ENCODE peak calls at places on chromosomes 3 and 15, in ten cellular contexts. One of them, this sample, is unnamed.

GRCh38 chr15:31487811-31488436 is 161.3 kb downstream of the KLF13 start:
- DNase-seq in CD4-positive, alpha-beta memory T cell: no peak
- DNase-seq in WERI-Rb-1: no peak
- DNase-seq in psoas muscle: no peak
- DNase-seq in CD4-positive, CD25-positive, alpha-beta regulatory T cell: no peak
- DNase-seq in cardiac muscle cell: peak; percentile 15
- DNase-seq in brain microvascular endothelial cell: peak; percentile 40
- DNase-seq in heart left ventricle: no peak
- DNase-seq in left lung: no peak
- DNase-seq in colonic mucosa: peak; percentile 16
- DNase-seq in this sample: no peak

GRCh38 chr3:62211675-62212429 is 161.5 kb downstream of the FEZF2 start:
- DNase-seq in CD4-positive, alpha-beta memory T cell: no peak
- DNase-seq in WERI-Rb-1: no peak
- DNase-seq in psoas muscle: no peak
- DNase-seq in CD4-positive, CD25-positive, alpha-beta regulatory T cell: no peak
- DNase-seq in cardiac muscle cell: no peak
- DNase-seq in brain microvascular endothelial cell: no peak
- DNase-seq in heart left ventricle: no peak
- DNase-seq in left lung: no peak
- DNase-seq in colonic mucosa: peak; percentile 31
- DNase-seq in this sample: no peak

GRCh38 chr3:182981038-182981380 is 671 bp upstream of the DCUN1D1 start:
- DNase-seq in CD4-positive, alpha-beta memory T cell: no peak
- DNase-seq in WERI-Rb-1: no peak
- DNase-seq in psoas muscle: no peak
- DNase-seq in CD4-positive, CD25-positive, alpha-beta regulatory T cell: no peak
- DNase-seq in cardiac muscle cell: no peak
- DNase-seq in brain microvascular endothelial cell: no peak
- DNase-seq in heart left ventricle: no peak
- DNase-seq in left lung: no peak
- DNase-seq in colonic mucosa: no peak
- DNase-seq in this sample: no peak

GRCh38 chr3:126537730-126538281 is 13.9 kb downstream of the CHST13 start:
- DNase-seq in CD4-positive, alpha-beta memory T cell: no peak
- DNase-seq in WERI-Rb-1: peak; percentile 40
- DNase-seq in psoas muscle: no peak
- DNase-seq in CD4-positive, CD25-positive, alpha-beta regulatory T cell: no peak
- DNase-seq in cardiac muscle cell: no peak
- DNase-seq in brain microvascular endothelial cell: no peak
- DNase-seq in heart left ventricle: peak; percentile 9
- DNase-seq in left lung: peak; percentile 28
- DNase-seq in colonic mucosa: no peak
- DNase-seq in this sample: no peak

GRCh38 chr3:14827776-14828175 is 9.0 kb downstream of the FGD5 start:
- DNase-seq in CD4-positive, alpha-beta memory T cell: no peak
- DNase-seq in WERI-Rb-1: no peak
- DNase-seq in psoas muscle: no peak
- DNase-seq in CD4-positive, CD25-positive, alpha-beta regulatory T cell: no peak
- DNase-seq in cardiac muscle cell: no peak
- DNase-seq in brain microvascular endothelial cell: no peak
- DNase-seq in heart left ventricle: no peak
- DNase-seq in left lung: no peak
- DNase-seq in colonic mucosa: no peak
- DNase-seq in this sample: no peak

GRCh38 chr3:160921020-160921635 is 165.1 kb downstream of the PPM1L start:
- DNase-seq in CD4-positive, alpha-beta memory T cell: no peak
- DNase-seq in WERI-Rb-1: peak; percentile 25
- DNase-seq in psoas muscle: peak; percentile 14
- DNase-seq in CD4-positive, CD25-positive, alpha-beta regulatory T cell: no peak
- DNase-seq in cardiac muscle cell: peak; percentile 64
- DNase-seq in brain microvascular endothelial cell: peak; percentile 53
- DNase-seq in heart left ventricle: peak; percentile 26
- DNase-seq in left lung: no peak
- DNase-seq in colonic mucosa: no peak
- DNase-seq in this sample: peak; percentile 5

GRCh38 chr3:157170861-157171260 is 10.9 kb upstream of the CCNL1 start:
- DNase-seq in CD4-positive, alpha-beta memory T cell: no peak
- DNase-seq in WERI-Rb-1: no peak
- DNase-seq in psoas muscle: no peak
- DNase-seq in CD4-positive, CD25-positive, alpha-beta regulatory T cell: no peak
- DNase-seq in cardiac muscle cell: no peak
- DNase-seq in brain microvascular endothelial cell: no peak
- DNase-seq in heart left ventricle: no peak
- DNase-seq in left lung: no peak
- DNase-seq in colonic mucosa: no peak
- DNase-seq in this sample: no peak

GRCh38 chr3:186281172-186281571 is 80.9 kb downstream of the DGKG start:
- DNase-seq in CD4-positive, alpha-beta memory T cell: no peak
- DNase-seq in WERI-Rb-1: no peak
- DNase-seq in psoas muscle: no peak
- DNase-seq in CD4-positive, CD25-positive, alpha-beta regulatory T cell: no peak
- DNase-seq in cardiac muscle cell: peak; percentile 62
- DNase-seq in brain microvascular endothelial cell: peak; percentile 94
- DNase-seq in heart left ventricle: no peak
- DNase-seq in left lung: no peak
- DNase-seq in colonic mucosa: no peak
- DNase-seq in this sample: no peak

GRCh38 chr3:29297998-29298397 is 17.1 kb downstream of the RBMS3 start:
- DNase-seq in CD4-positive, alpha-beta memory T cell: no peak
- DNase-seq in WERI-Rb-1: no peak
- DNase-seq in psoas muscle: no peak
- DNase-seq in CD4-positive, CD25-positive, alpha-beta regulatory T cell: no peak
- DNase-seq in cardiac muscle cell: no peak
- DNase-seq in brain microvascular endothelial cell: no peak
- DNase-seq in heart left ventricle: no peak
- DNase-seq in left lung: no peak
- DNase-seq in colonic mucosa: no peak
- DNase-seq in this sample: no peak

GRCh38 chr15:29685156-29686078 is 136.9 kb downstream of the TJP1 start:
- DNase-seq in CD4-positive, alpha-beta memory T cell: no peak
- DNase-seq in WERI-Rb-1: no peak
- DNase-seq in psoas muscle: no peak
- DNase-seq in CD4-positive, CD25-positive, alpha-beta regulatory T cell: no peak
- DNase-seq in cardiac muscle cell: peak; percentile 34
- DNase-seq in brain microvascular endothelial cell: peak; percentile 33
- DNase-seq in heart left ventricle: no peak
- DNase-seq in left lung: no peak
- DNase-seq in colonic mucosa: no peak
- DNase-seq in this sample: no peak

DNA sequence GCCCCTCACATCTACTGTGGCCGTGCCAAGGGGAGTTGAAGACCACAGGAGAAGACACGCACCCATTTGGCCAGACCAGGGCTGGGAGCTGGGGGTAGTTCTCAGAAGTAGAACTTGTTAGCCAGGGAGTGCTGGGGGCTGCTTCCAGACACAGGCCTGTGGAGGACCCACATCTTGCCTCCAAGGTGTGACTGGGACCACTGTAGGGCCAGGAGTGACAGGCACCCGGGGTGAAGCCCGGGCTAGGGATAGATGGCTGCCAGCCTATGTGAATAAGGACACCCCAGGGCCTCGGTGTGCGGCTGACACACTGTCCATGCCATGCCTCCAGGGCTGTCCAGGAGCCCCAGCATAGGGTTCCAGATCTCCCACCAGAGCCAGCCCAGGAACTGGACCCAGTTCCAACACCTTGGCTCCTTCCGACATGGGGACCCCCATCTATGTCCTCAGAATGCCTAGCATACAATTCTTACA is 1.8 kb downstream of the ANPEP start:
- DNase-seq in CD4-positive, alpha-beta memory T cell: no peak
- DNase-seq in WERI-Rb-1: no peak
- DNase-seq in psoas muscle: no peak
- DNase-seq in CD4-positive, CD25-positive, alpha-beta regulatory T cell: no peak
- DNase-seq in cardiac muscle cell: no peak
- DNase-seq in brain microvascular endothelial cell: no peak
- DNase-seq in heart left ventricle: no peak
- DNase-seq in left lung: no peak
- DNase-seq in colonic mucosa: no peak
- DNase-seq in this sample: no peak
- H3K4me3 ChIP-seq in CD4-positive, alpha-beta memory T cell: no peak overlapping the region
- H3K4me3 ChIP-seq in WERI-Rb-1: no peak overlapping the region
- H3K4me3 ChIP-seq in psoas muscle: no peak overlapping the region
- H3K4me3 ChIP-seq in CD4-positive, CD25-positive, alpha-beta regulatory T cell: no peak overlapping the region
- H3K4me3 ChIP-seq in cardiac muscle cell: no peak overlapping the region
- H3K4me3 ChIP-seq in brain microvascular endothelial cell: peak overlapping the region; percentile 74
- H3K4me3 ChIP-seq in heart left ventricle: no peak overlapping the region
- H3K4me3 ChIP-seq in left lung: no peak overlapping the region
- H3K4me3 ChIP-seq in colonic mucosa: no peak overlapping the region
- H3K4me3 ChIP-seq in this sample: no peak overlapping the region

DNA sequence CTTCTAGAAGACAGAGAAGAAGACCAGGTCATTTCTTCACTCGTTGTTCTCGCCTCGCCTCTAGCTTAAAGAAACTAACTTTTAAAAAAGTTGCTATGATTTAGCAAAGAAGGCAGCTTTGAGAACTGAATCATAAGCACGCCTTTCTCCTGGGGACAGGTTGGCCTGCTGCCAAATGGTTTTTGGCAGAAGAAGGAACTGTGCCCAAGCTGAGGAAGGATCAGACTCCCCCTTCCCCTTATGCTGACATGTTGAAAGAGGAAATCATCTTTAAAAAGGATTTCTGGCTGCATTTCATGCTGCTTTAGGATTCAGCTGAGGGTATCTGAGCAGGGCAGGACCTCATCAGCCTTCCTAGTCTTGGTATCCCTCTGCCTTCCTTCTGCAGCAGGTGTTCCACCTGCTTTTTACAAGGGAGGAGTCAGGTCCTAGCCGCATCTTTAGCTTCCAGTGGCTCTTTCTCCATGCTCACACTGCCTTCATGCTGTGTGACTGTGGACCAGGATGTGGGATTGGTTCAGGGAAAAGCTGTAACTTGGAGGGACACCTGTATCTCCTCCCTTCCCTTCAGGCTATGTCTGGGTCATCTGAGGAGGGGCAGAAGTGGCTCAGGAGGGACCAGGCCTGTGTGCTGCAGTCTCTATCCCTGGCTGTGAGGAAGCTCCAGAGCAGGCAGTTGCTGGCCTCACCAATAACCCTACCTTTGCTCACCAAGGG is 34.1 kb upstream of the HACD2 start:
- DNase-seq in CD4-positive, alpha-beta memory T cell: no peak
- DNase-seq in WERI-Rb-1: no peak
- DNase-seq in psoas muscle: peak; percentile 56
- DNase-seq in CD4-positive, CD25-positive, alpha-beta regulatory T cell: no peak
- DNase-seq in cardiac muscle cell: peak; percentile 91
- DNase-seq in brain microvascular endothelial cell: no peak
- DNase-seq in heart left ventricle: peak; percentile 73
- DNase-seq in left lung: peak; percentile 81
- DNase-seq in colonic mucosa: peak; percentile 53
- DNase-seq in this sample: no peak
- H3K4me3 ChIP-seq in CD4-positive, alpha-beta memory T cell: no peak overlapping the region
- H3K4me3 ChIP-seq in WERI-Rb-1: no peak overlapping the region
- H3K4me3 ChIP-seq in psoas muscle: no peak overlapping the region
- H3K4me3 ChIP-seq in CD4-positive, CD25-positive, alpha-beta regulatory T cell: no peak overlapping the region
- H3K4me3 ChIP-seq in cardiac muscle cell: no peak overlapping the region
- H3K4me3 ChIP-seq in brain microvascular endothelial cell: no peak overlapping the region
- H3K4me3 ChIP-seq in heart left ventricle: no peak overlapping the region
- H3K4me3 ChIP-seq in left lung: no peak overlapping the region
- H3K4me3 ChIP-seq in colonic mucosa: peak overlapping the region; percentile 6
- H3K4me3 ChIP-seq in this sample: no peak overlapping the region

GRCh38 chr3:105013657-105014056 is 353.1 kb upstream of the ALCAM start:
- DNase-seq in CD4-positive, alpha-beta memory T cell: no peak
- DNase-seq in WERI-Rb-1: no peak
- DNase-seq in psoas muscle: no peak
- DNase-seq in CD4-positive, CD25-positive, alpha-beta regulatory T cell: no peak
- DNase-seq in cardiac muscle cell: no peak
- DNase-seq in brain microvascular endothelial cell: no peak
- DNase-seq in heart left ventricle: no peak
- DNase-seq in left lung: no peak
- DNase-seq in colonic mucosa: no peak
- DNase-seq in this sample: no peak
- H3K4me3 ChIP-seq in CD4-positive, alpha-beta memory T cell: no peak overlapping the region
- H3K4me3 ChIP-seq in WERI-Rb-1: no peak overlapping the region
- H3K4me3 ChIP-seq in psoas muscle: no peak overlapping the region
- H3K4me3 ChIP-seq in CD4-positive, CD25-positive, alpha-beta regulatory T cell: no peak overlapping the region
- H3K4me3 ChIP-seq in cardiac muscle cell: no peak overlapping the region
- H3K4me3 ChIP-seq in brain microvascular endothelial cell: no peak overlapping the region
- H3K4me3 ChIP-seq in heart left ventricle: no peak overlapping the region
- H3K4me3 ChIP-seq in left lung: no peak overlapping the region
- H3K4me3 ChIP-seq in colonic mucosa: no peak overlapping the region
- H3K4me3 ChIP-seq in this sample: no peak overlapping the region

GRCh38 chr3:100613721-100614390 is 4.5 kb downstream of the ADGRG7 start:
- DNase-seq in CD4-positive, alpha-beta memory T cell: no peak
- DNase-seq in WERI-Rb-1: no peak
- DNase-seq in psoas muscle: no peak
- DNase-seq in CD4-positive, CD25-positive, alpha-beta regulatory T cell: no peak
- DNase-seq in cardiac muscle cell: no peak
- DNase-seq in brain microvascular endothelial cell: no peak
- DNase-seq in heart left ventricle: no peak
- DNase-seq in left lung: no peak
- DNase-seq in colonic mucosa: no peak
- DNase-seq in this sample: no peak
- H3K4me3 ChIP-seq in CD4-positive, alpha-beta memory T cell: no peak overlapping the region
- H3K4me3 ChIP-seq in WERI-Rb-1: no peak overlapping the region
- H3K4me3 ChIP-seq in psoas muscle: no peak overlapping the region
- H3K4me3 ChIP-seq in CD4-positive, CD25-positive, alpha-beta regulatory T cell: no peak overlapping the region
- H3K4me3 ChIP-seq in cardiac muscle cell: no peak overlapping the region
- H3K4me3 ChIP-seq in brain microvascular endothelial cell: no peak overlapping the region
- H3K4me3 ChIP-seq in heart left ventricle: no peak overlapping the region
- H3K4me3 ChIP-seq in left lung: no peak overlapping the region
- H3K4me3 ChIP-seq in colonic mucosa: no peak overlapping the region
- H3K4me3 ChIP-seq in this sample: no peak overlapping the region

GRCh38 chr3:191263365-191263764 is 64.3 kb downstream of the OSTN start:
- DNase-seq in CD4-positive, alpha-beta memory T cell: no peak
- DNase-seq in WERI-Rb-1: no peak
- DNase-seq in psoas muscle: no peak
- DNase-seq in CD4-positive, CD25-positive, alpha-beta regulatory T cell: no peak
- DNase-seq in cardiac muscle cell: peak; percentile 4
- DNase-seq in brain microvascular endothelial cell: no peak
- DNase-seq in heart left ventricle: no peak
- DNase-seq in left lung: no peak
- DNase-seq in colonic mucosa: no peak
- DNase-seq in this sample: no peak
- H3K4me3 ChIP-seq in CD4-positive, alpha-beta memory T cell: no peak overlapping the region
- H3K4me3 ChIP-seq in WERI-Rb-1: no peak overlapping the region
- H3K4me3 ChIP-seq in psoas muscle: no peak overlapping the region
- H3K4me3 ChIP-seq in CD4-positive, CD25-positive, alpha-beta regulatory T cell: peak overlapping the region; percentile 15
- H3K4me3 ChIP-seq in cardiac muscle cell: no peak overlapping the region
- H3K4me3 ChIP-seq in brain microvascular endothelial cell: no peak overlapping the region
- H3K4me3 ChIP-seq in heart left ventricle: peak overlapping the region; percentile 2
- H3K4me3 ChIP-seq in left lung: no peak overlapping the region
- H3K4me3 ChIP-seq in colonic mucosa: no peak overlapping the region
- H3K4me3 ChIP-seq in this sample: no peak overlapping the region